ENCODE peak calls at places on chromosomes 7 and 10, in seven cellular contexts. O is body of pancreas, A is epithelial cell of esophagus, S is GM23338, G is NB4, W is left ventricle myocardium inferior, E is breast epithelium. D is an unnamed sample.

GRCh38 chr10:15121707-15122106 is 24.6 kb downstream of the RPP38 start:
- DNase-seq in S (no peak), G (no peak), A (no peak), O (no peak), W (no peak), E (no peak), D (no peak)

GRCh38 chr10:74011762-74012161 is 13.8 kb downstream of the VCL start:
- DNase-seq in W (no peak), G (peak), O (peak), A (peak), S (no peak), E (no peak), D (no peak)

GRCh38 chr7:17456541-17456940 is 158.1 kb downstream of the AHR start:
- DNase-seq in G (no peak), A (no peak), S (no peak), W (no peak), E (no peak), O (no peak), D (no peak)

GRCh38 chr10:118571123-118571522 is 24.3 kb downstream of the PRLHR start:
- DNase-seq in S (no peak), E (peak), G (no peak), A (no peak), W (no peak), O (peak), D (no peak)

GRCh38 chr10:35778344-35778743 is 136.2 kb upstream of the FZD8 start:
- DNase-seq in S (no peak), G (peak), W (no peak), A (no peak), E (no peak), O (no peak), D (no peak)

GRCh38 chr7:156778668-156779067 is 114.3 kb downstream of the LMBR1 start:
- DNase-seq in W (no peak), O (no peak), G (no peak), S (no peak), E (no peak), A (no peak), D (no peak)

GRCh38 chr7:142549007-142549406 is 200.3 kb upstream of the PRSS1 start:
- DNase-seq in A (peak), S (no peak), G (no peak), E (no peak), O (no peak), W (no peak), D (no peak)

GRCh38 chr10:120571256-120571655 is 114.2 kb downstream of the PLPP4 start:
- DNase-seq in E (no peak), S (no peak), G (no peak), A (no peak), W (no peak), O (no peak), D (no peak)

GRCh38 chr10:86450806-86451603 is 70.6 kb downstream of the WAPL start:
- DNase-seq in W (no peak), G (no peak), O (no peak), E (no peak), A (no peak), S (no peak), D (no peak)

GRCh38 chr7:116583653-116584052 is 58.8 kb downstream of the CAV1 start:
- DNase-seq in O (no peak), A (no peak), E (no peak), S (no peak), W (no peak), G (peak), D (no peak)

GRCh38 chr7:20797174-20798080 is 10.7 kb upstream of the SP8 start:
- DNase-seq in E (no peak), W (no peak), S (peak), A (no peak), G (peak), O (no peak), D (no peak)

GRCh38 chr7:134527979-134528371 is 608 bp downstream of the AKR1B10 start:
- DNase-seq in W (no peak), E (no peak), A (peak), S (peak), O (peak), G (no peak), D (no peak)

GRCh38 chr7:149624006-149624405 is 126.4 kb upstream of the ZNF746 start:
- DNase-seq in W (no peak), O (peak), G (peak), S (peak), A (peak), E (no peak), D (no peak)

GRCh38 chr10:88095291-88095721 is 231.9 kb downstream of the PTEN start:
- DNase-seq in O (no peak), E (no peak), A (peak), S (no peak), G (no peak), W (no peak), D (no peak)

GRCh38 chr10:113304726-113305125 is 248.1 kb upstream of the HABP2 start:
- DNase-seq in A (no peak), S (no peak), E (no peak), G (no peak), W (no peak), O (no peak), D (no peak)

GRCh38 chr10:94287331-94287730 is 75.4 kb downstream of the NOC3L start:
- DNase-seq in E (no peak), S (no peak), W (no peak), A (no peak), O (no peak), G (no peak), D (no peak)

GRCh38 chr10:1715821-1716220 is 21.5 kb downstream of the ADARB2 start:
- DNase-seq in W (no peak), G (peak), O (peak), A (peak), S (peak), E (no peak), D (no peak)

GRCh38 chr10:29878492-29878891 is 180.9 kb downstream of the JCAD start:
- DNase-seq in S (no peak), W (no peak), G (peak), E (no peak), A (no peak), O (no peak), D (no peak)

GRCh38 chr7:80307251-80307856 is 172.7 kb downstream of the GNAI1 start:
- DNase-seq in O (peak), W (no peak), G (no peak), E (no peak), A (peak), S (no peak), D (no peak)

GRCh38 chr10:79132681-79133381 is 64.1 kb downstream of the ZMIZ1 start:
- DNase-seq in S (no peak), A (no peak), O (no peak), E (no peak), W (no peak), G (peak), D (no peak)

GRCh38 chr10:86961481-86962091 is 3.2 kb downstream of the SNCG start:
- DNase-seq in W (no peak), S (no peak), E (no peak), A (no peak), G (no peak), O (peak), D (no peak)

GRCh38 chr10:59433720-59434428 is 71.5 kb upstream of the FAM13C start:
- DNase-seq in E (no peak), S (no peak), W (no peak), O (no peak), A (peak), G (no peak), D (no peak)

GRCh38 chr10:6056411-6057135 is 5.6 kb downstream of the IL2RA start:
- DNase-seq in W (no peak), A (no peak), O (no peak), E (no peak), S (no peak), G (no peak), D (no peak)

GRCh38 chr10:47095848-47096612 is 184.8 kb downstream of the PTPN20 start:
- DNase-seq in A (no peak), O (no peak), G (no peak), W (no peak), S (no peak), E (no peak), D (no peak)

GRCh38 chr10:3150366-3150765 is 22.2 kb downstream of the PITRM1 start:
- DNase-seq in W (no peak), G (no peak), E (no peak), O (no peak), A (no peak), S (no peak), D (no peak)

GRCh38 chr10:122308487-122309141 is 37.5 kb downstream of the BTBD16 start:
- DNase-seq in A (peak), G (no peak), W (no peak), O (no peak), S (no peak), E (no peak), D (no peak)

GRCh38 chr10:74766501-74766900 is 59.9 kb upstream of the KAT6B start:
- DNase-seq in A (no peak), S (no peak), O (no peak), E (no peak), W (no peak), G (no peak), D (no peak)

GRCh38 chr7:51141451-51141971 is 175.1 kb downstream of the COBL start:
- DNase-seq in A (peak), W (no peak), G (peak), S (peak), E (no peak), O (peak), D (no peak)

GRCh38 chr7:47690902-47691558 is 109.1 kb upstream of the TNS3 start:
- DNase-seq in E (no peak), O (peak), S (no peak), W (no peak), G (no peak), A (no peak), D (no peak)

GRCh38 chr7:43938892-43939482 is 12.8 kb downstream of the UBE2D4 start:
- DNase-seq in W (no peak), S (no peak), G (no peak), E (no peak), A (no peak), O (peak), D (no peak)

GRCh38 chr7:52715701-52716100 is 319.7 kb upstream of the POM121L12 start:
- DNase-seq in E (no peak), W (no peak), A (no peak), O (no peak), S (no peak), G (no peak), D (no peak)

GRCh38 chr7:142798451-142799438 is 28.0 kb downstream of the PRSS2 start:
- DNase-seq in O (no peak), G (no peak), A (no peak), W (no peak), E (peak), S (no peak), D (no peak)

GRCh38 chr10:92238062-92238585 is 52.8 kb downstream of the CPEB3 start:
- DNase-seq in G (no peak), W (no peak), O (no peak), E (no peak), S (no peak), A (no peak), D (no peak)

GRCh38 chr7:96380111-96380512 is 58.2 kb upstream of the SLC25A13 start:
- DNase-seq in G (no peak), A (no peak), E (no peak), S (peak), O (no peak), W (no peak), D (no peak)

GRCh38 chr7:34445653-34446052 is 212.4 kb upstream of the NPSR1 start:
- DNase-seq in G (no peak), A (no peak), O (no peak), E (no peak), S (no peak), W (no peak), D (no peak)

GRCh38 chr7:150567168-150567567 is at the start of gene GIMAP4:
- DNase-seq in E (no peak), A (no peak), W (no peak), S (no peak), G (peak), O (peak), D (no peak)

GRCh38 chr7:127578036-127578684 is 7.2 kb downstream of the GCC1 start:
- DNase-seq in O (no peak), W (no peak), S (peak), E (no peak), A (no peak), G (peak), D (no peak)
- TF ChIP-seq CTCF in O (no peak), W (no peak), S (peak), E (no peak), A (peak), G (peak), D (no peak)

GRCh38 chr10:131404886-131405285 is 93.4 kb upstream of the TCERG1L start:
- DNase-seq in G (no peak), A (no peak), W (no peak), O (no peak), S (no peak), E (no peak), D (no peak)
- TF ChIP-seq CTCF in G (no peak), A (no peak), W (no peak), O (no peak), S (no peak), E (no peak), D (no peak)

DNA sequence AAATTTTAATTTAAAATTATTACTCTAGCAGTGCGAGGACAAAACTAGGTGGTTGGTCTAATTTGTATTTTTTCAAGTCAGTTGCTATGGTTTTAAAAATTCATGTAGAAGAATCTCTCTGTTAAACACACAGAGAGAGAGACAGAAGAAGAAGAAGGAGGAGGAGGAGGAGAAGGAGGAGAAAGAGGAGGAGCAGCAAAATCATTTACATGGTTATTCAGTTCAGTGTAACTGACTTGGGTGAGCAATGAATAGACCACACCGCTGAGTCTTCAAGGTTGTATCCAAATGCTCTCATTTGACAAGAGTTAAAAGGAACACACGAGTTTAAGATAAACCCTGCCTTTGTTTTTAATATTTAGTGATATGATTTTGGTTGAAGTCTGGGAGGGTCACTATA is 131.1 kb downstream of the PDE1C start:
- DNase-seq in A (no peak), E (no peak), S (no peak), W (no peak), G (no peak), O (no peak), D (no peak)
- TF ChIP-seq CTCF in A (no peak), E (no peak), S (no peak), W (no peak), G (no peak), O (no peak), D (no peak)

GRCh38 chr10:131168238-131168875 is 143.2 kb downstream of the TCERG1L start:
- DNase-seq in E (no peak), O (no peak), W (no peak), S (no peak), A (no peak), G (no peak), D (no peak)

GRCh38 chr10:131165092-131165491 is 146.4 kb downstream of the TCERG1L start:
- DNase-seq in W (no peak), G (no peak), A (no peak), E (no peak), S (no peak), O (no peak), D (no peak)

GRCh38 chr10:131166486-131166885 is 145.0 kb downstream of the TCERG1L start:
- DNase-seq in A (no peak), E (no peak), O (no peak), W (no peak), G (no peak), S (no peak), D (no peak)

GRCh38 chr10:131169146-131169545 is 142.4 kb downstream of the TCERG1L start:
- DNase-seq in S (no peak), G (no peak), O (no peak), E (no peak), W (no peak), A (no peak), D (no peak)

GRCh38 chr10:131167036-131167860 is 144.3 kb downstream of the TCERG1L start:
- DNase-seq in E (no peak), S (no peak), G (no peak), A (no peak), W (no peak), O (no peak), D (no peak)
- TF ChIP-seq CTCF in E (no peak), S (no peak), G (no peak), A (no peak), W (no peak), O (no peak), D (no peak)

DNA sequence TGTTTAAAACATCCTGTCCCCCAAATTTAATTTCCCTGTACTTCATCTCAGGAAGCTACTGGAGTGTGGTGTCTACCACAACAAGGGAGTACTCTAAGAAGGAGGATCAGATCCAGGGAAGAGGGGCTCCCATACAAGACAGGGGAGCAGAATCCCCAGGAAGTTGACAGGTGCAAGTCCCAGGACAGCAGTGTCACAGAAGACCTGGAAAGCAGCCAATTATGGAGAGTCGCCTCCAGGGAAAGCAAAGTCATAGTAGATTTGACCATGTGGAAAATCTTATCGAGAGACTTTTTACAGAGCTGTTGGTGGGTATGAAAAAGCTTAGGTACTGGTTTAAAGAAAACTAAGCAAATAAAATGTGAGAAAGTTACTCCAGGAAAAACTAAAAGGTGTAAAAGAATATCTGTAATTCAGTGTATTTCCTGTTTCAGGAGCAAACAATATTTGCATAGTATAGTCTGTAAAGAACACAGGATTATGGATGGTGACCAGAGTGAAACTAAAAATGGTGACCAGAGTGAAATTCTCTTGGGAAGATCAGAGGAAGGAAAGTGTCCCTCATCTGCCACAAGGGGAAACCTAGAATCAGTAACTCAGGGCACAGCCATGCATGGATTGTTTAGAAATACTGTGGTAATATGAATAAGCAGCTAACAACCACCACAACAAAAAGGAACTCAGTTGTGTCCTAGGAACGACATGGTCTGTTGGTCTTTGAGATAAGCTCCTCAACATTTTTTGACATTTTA is 44.5 kb downstream of the LANCL2 start:
- DNase-seq in E (no peak), S (no peak), O (no peak), A (no peak), G (peak), W (no peak), D (no peak)
- TF ChIP-seq CTCF in E (no peak), S (no peak), O (no peak), A (peak), G (no peak), W (no peak), D (no peak)

GRCh38 chr7:534959-535358 is 15.3 kb upstream of the PDGFA start:
- DNase-seq in S (no peak), O (no peak), A (no peak), E (no peak), G (no peak), W (no peak), D (no peak)
- TF ChIP-seq CTCF in S (no peak), O (no peak), A (no peak), E (no peak), G (no peak), W (no peak), D (no peak)

DNA sequence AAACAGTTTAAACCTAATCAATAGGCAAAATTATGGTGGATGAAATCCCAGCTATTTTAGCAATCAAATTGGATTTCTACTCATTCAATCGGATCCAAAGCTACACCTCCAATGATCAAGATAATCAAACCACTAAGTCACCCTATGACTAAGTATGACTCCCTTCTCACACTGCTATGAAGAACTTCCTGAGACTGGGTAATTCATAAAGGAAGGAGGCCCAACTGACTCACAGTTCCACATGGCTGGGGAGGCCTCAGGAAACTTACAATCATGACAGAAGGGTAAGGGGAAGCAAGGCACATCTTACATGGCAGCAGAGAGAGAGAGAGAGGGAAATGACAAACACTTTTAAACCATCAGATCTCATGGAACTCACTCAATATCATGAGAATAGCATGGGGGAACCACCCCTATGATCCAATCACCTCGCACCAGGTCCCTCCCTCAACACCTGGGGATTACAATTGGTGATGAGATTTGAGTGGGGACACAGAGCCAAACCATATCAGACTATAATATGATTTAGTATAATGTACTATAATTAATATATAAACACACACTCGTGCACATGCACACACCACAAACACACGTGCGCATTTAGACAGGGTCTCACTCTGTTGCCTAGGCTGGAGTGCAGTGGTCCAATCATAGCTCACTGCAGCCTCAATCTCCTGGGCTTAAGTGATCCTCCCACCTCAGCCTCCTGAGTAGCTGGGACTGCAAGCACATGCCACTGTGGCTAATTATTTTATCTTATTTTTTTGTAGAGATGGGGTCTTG is 213.6 kb upstream of the FOXK1 start:
- DNase-seq in A (no peak), S (no peak), O (no peak), E (no peak), W (no peak), G (no peak), D (no peak)
- TF ChIP-seq CTCF in A (no peak), S (no peak), O (no peak), E (no peak), W (no peak), G (no peak), D (no peak)